ENCODE peak calls at places on chromosomes 12 and 14, in ten cellular contexts. V is mammary epithelial cell, A is brain microvascular endothelial cell, E is lung, H is adrenal gland, X is right lobe of liver, W is HCT116, N is A549, B is pancreas, D is fibroblast of lung. L is an unnamed sample.

GRCh38 chr12:132560421-132560830 is 50.0 kb downstream of the LRCOL1 start:
- DNase-seq in V (peak), A (no peak), E (no peak), H (no peak), X (no peak), W (no peak), N (peak), B (peak), D (no peak), L (peak)

GRCh38 chr12:12714276-12715001 is 2.7 kb upstream of the CDKN1B start:
- DNase-seq in V (no peak), A (no peak), E (no peak), H (no peak), X (peak), W (no peak), N (peak), B (peak), D (peak), L (no peak)

GRCh38 chr12:98592825-98593322 is 612 bp upstream of the SLC25A3 start:
- DNase-seq in V (peak), A (no peak), E (no peak), H (no peak), X (no peak), W (no peak), N (no peak), B (no peak), D (no peak), L (peak)

GRCh38 chr12:57213068-57213715 is 3.4 kb upstream of the NXPH4 start:
- DNase-seq in V (peak), A (peak), E (peak), H (peak), X (peak), W (peak), N (peak), B (peak), D (peak), L (peak)

GRCh38 chr12:109958374-109958773 is 37.8 kb downstream of the GIT2 start:
- DNase-seq in V (no peak), A (no peak), E (no peak), H (no peak), X (no peak), W (no peak), N (no peak), B (no peak), D (no peak), L (no peak)

GRCh38 chr14:94173471-94173884 is 644 bp upstream of the PPP4R4 start:
- DNase-seq in V (no peak), A (no peak), E (no peak), H (no peak), X (peak), W (no peak), N (no peak), B (no peak), D (no peak), L (no peak)

GRCh38 chr14:65070710-65071033 is 31.6 kb downstream of the MAX start:
- DNase-seq in V (no peak), A (no peak), E (no peak), H (no peak), X (no peak), W (no peak), N (no peak), B (no peak), D (no peak), L (peak)

GRCh38 chr12:50948798-50949197 is 3.5 kb upstream of the HIGD1C start:
- DNase-seq in V (no peak), A (no peak), E (no peak), H (no peak), X (no peak), W (no peak), N (no peak), B (no peak), D (no peak), L (no peak)

GRCh38 chr12:20629414-20630156 is 65.5 kb upstream of the SLCO1C1 start:
- DNase-seq in V (no peak), A (peak), E (no peak), H (no peak), X (peak), W (no peak), N (peak), B (peak), D (peak), L (no peak)

GRCh38 chr12:47712171-47712570 is 6.3 kb upstream of the RPAP3 start:
- DNase-seq in V (no peak), A (no peak), E (no peak), H (no peak), X (no peak), W (no peak), N (no peak), B (no peak), D (no peak), L (no peak)

GRCh38 chr12:13227191-13227590 is 30.7 kb downstream of the EMP1 start:
- DNase-seq in V (no peak), A (no peak), E (no peak), H (no peak), X (no peak), W (no peak), N (no peak), B (no peak), D (no peak), L (no peak)

GRCh38 chr12:72574138-72574537 is 302.0 kb downstream of the TRHDE start:
- DNase-seq in V (no peak), A (no peak), E (no peak), H (no peak), X (no peak), W (no peak), N (no peak), B (no peak), D (no peak), L (no peak)

GRCh38 chr14:29905549-29905948 is 22.1 kb downstream of the PRKD1 start:
- DNase-seq in V (no peak), A (no peak), E (no peak), H (no peak), X (no peak), W (no peak), N (no peak), B (no peak), D (no peak), L (no peak)

GRCh38 chr14:57323703-57324102 is 54.9 kb downstream of the AP5M1 start:
- DNase-seq in V (no peak), A (no peak), E (no peak), H (no peak), X (no peak), W (no peak), N (no peak), B (no peak), D (no peak), L (no peak)

GRCh38 chr14:22397338-22397737 is 191.7 kb downstream of the DAD1 start:
- DNase-seq in V (no peak), A (no peak), E (no peak), H (no peak), X (no peak), W (no peak), N (no peak), B (no peak), D (no peak), L (no peak)

GRCh38 chr12:93135286-93136239 is 206.5 kb upstream of the EEA1 start:
- DNase-seq in V (no peak), A (no peak), E (no peak), H (no peak), X (no peak), W (no peak), N (no peak), B (no peak), D (peak), L (no peak)

GRCh38 chr12:58657175-58657574 is 263.1 kb downstream of the LRIG3 start:
- DNase-seq in V (no peak), A (no peak), E (no peak), H (no peak), X (no peak), W (no peak), N (no peak), B (no peak), D (no peak), L (no peak)

GRCh38 chr12:62259311-62259992 is 752 bp upstream of the USP15 start:
- DNase-seq in V (no peak), A (no peak), E (no peak), H (no peak), X (no peak), W (no peak), N (peak), B (peak), D (no peak), L (no peak)

GRCh38 chr12:127388985-127389384 is 878.0 kb upstream of the TMEM132C start:
- DNase-seq in V (peak), A (peak), E (no peak), H (no peak), X (no peak), W (no peak), N (no peak), B (no peak), D (no peak), L (peak)

GRCh38 chr12:42957136-42957535 is 367.6 kb upstream of the PRICKLE1 start:
- DNase-seq in V (no peak), A (no peak), E (no peak), H (no peak), X (no peak), W (no peak), N (no peak), B (peak), D (no peak), L (no peak)

GRCh38 chr12:57772429-57773322 is at the start of gene EEF1AKMT3:
- DNase-seq in V (peak), A (peak), E (no peak), H (peak), X (peak), W (no peak), N (no peak), B (peak), D (peak), L (peak)

GRCh38 chr12:128388461-128388921 is 121.5 kb downstream of the TMEM132C start:
- DNase-seq in V (no peak), A (no peak), E (no peak), H (no peak), X (no peak), W (no peak), N (no peak), B (no peak), D (no peak), L (no peak)

GRCh38 chr12:16531623-16532022 is 74.3 kb downstream of the LMO3 start:
- DNase-seq in V (peak), A (no peak), E (no peak), H (no peak), X (no peak), W (no peak), N (no peak), B (peak), D (no peak), L (peak)

GRCh38 chr12:81332054-81332453 is 254.2 kb downstream of the ACSS3 start:
- DNase-seq in V (no peak), A (no peak), E (no peak), H (no peak), X (no peak), W (no peak), N (no peak), B (no peak), D (no peak), L (no peak)

GRCh38 chr14:105086833-105087307 is 21.6 kb upstream of the GPR132 start:
- DNase-seq in V (peak), A (peak), E (peak), H (peak), X (peak), W (peak), N (peak), B (peak), D (peak), L (peak)
- H3K27ac ChIP-seq in V (peak), A (no peak), E (no peak), H (peak), X (no peak), W (peak), N (peak), B (peak), D (peak), L (peak)

DNA sequence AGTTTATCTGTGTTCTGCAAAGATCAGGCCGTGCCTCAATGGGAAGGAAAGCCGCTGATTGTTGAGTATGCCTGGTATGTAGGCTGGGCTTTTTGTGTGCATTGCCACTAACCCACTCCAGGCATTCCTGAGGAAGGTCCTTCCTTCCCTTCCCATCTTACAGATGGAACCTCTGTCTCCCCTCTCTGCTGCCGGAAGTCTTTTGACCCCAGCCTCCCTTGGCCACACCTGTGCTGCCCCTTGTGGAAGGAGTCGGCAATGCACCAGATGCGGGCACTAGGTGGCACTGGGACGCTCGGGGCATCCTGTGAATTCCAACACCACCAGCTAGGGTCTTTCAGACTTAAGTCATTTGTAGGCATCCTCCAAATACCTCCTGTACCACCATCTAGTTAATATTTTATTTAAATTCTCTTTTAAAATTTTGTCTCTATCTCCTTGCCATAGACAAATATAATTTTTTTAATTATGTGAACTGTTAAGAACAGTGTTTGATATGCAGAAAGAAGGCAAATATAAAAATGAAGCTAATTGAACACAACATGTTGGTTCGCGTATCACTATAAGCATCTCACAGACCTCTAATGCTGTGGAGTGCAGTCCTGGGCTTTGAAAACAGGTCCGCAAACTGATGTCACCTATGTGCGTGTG is 99.6 kb downstream of the RIN3 start:
- DNase-seq in V (no peak), A (no peak), E (peak), H (no peak), X (no peak), W (no peak), N (peak), B (no peak), D (no peak), L (peak)
- TF ChIP-seq CTCF in V (peak), A (peak), E (peak), H (peak), X (peak), W (peak), N (peak), B (no peak), D (peak), L (peak)

DNA sequence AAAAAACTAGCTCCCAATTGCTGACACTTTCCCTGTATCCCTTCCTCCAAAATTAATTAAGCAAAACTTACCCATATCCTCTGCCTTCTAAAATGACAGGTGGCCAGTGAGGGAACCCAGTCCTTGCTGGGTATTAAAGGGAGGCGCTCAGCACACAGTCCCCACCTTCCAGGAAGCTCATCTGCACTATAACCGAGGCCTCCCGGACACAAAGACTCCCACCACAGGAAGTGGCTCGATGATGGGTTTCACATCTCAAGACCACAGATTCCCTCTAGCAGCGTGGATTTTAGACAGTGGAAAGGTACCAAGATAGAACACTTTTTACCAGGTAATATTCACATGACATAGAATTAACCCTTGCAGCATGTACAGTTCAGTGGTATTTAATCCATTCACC is 126.8 kb upstream of the NCOR2 start:
- DNase-seq in V (no peak), A (no peak), E (no peak), H (no peak), X (no peak), W (no peak), N (no peak), B (no peak), D (no peak), L (no peak)
- H3K27ac ChIP-seq in V (no peak), A (peak), E (no peak), H (peak), X (no peak), W (no peak), N (no peak), B (no peak), D (no peak), L (peak)

DNA sequence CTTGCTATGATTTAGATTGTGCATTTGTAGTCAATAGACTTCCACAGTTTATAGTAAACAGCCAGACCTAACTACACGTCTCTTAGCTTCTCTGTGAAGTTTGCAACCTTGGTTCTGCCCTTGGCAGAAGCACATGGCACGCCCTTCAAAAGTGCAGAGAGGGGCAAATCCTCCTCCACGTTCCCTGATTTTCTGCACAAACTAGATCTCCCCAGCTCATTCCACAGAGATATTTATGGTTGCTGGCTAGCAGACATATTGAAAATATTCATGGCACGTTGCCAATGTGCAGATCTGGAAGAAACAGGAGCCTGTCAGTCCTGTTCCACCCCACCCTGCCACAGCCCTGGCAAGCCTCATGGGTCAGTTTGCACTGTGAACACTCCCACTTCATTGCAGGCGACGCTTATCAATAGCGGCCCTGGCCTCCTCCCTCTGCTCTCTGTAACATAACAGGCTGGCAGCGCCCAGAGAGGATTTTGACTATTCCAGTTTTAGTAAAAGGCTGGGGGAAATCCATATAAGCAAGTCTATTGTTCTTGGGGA is 6.5 kb upstream of the LGALS3 start:
- DNase-seq in V (no peak), A (peak), E (peak), H (peak), X (no peak), W (no peak), N (no peak), B (peak), D (peak), L (peak)
- TF ChIP-seq CTCF in V (no peak), A (no peak), E (no peak), H (no peak), X (no peak), W (no peak), N (no peak), B (no peak), D (no peak), L (no peak)

DNA sequence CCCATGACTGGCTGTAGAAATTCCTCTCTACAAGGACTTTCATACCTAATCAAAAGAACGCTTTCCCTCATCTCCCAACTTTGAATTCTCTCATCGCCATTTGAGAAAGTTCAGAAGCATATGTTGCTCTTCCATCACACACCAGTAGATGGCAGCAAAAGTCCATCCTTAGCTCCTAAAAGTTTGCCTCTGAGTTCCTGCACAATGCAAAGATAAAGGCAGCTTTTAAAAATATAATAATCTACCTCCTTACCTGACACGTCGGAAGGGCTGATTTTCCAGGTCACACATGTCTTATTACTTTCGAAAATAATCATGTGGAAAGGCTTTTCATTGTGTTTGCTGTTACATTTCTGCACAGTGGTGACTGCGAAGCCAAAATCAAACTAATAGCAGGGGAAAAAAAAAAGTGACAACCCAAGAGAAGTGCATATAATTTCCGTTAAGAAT is 456.7 kb upstream of the SEL1L start:
- DNase-seq in V (peak), A (peak), E (no peak), H (peak), X (no peak), W (peak), N (peak), B (peak), D (peak), L (peak)
- H3K27ac ChIP-seq in V (no peak), A (no peak), E (no peak), H (no peak), X (no peak), W (no peak), N (no peak), B (no peak), D (no peak), L (no peak)

DNA sequence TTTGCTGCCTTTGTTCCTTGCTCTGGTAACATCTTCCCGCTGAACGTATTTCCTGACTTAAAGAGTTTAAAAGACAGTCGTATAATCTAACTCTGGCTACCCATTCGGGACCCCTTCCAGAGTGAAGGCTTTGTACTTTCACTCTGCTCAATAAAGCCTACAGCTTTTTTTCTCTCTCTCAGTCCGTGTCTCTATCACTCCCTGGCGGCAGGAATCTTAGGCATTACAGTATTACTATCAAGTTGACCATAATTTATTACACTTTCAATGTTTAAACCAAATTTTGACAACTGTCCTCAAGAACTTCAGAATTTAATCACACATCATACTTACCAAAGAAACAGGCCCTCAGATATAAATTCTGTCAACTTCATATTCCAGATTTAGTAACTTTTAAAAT is 967.9 kb downstream of the FSCB start:
- DNase-seq in V (no peak), A (no peak), E (no peak), H (no peak), X (no peak), W (peak), N (peak), B (peak), D (peak), L (peak)
- TF ChIP-seq CTCF in V (no peak), A (peak), E (no peak), H (peak), X (peak), W (no peak), N (peak), B (peak), D (peak), L (peak)

L was measured in RWPE1.